ENCODE peak calls at places on chromosomes 13 and 19, in four cellular contexts. X is T-helper 22 cell, K is heart right ventricle, A is left colon. L is an unnamed sample.

GRCh38 chr13:90302113-90302512 is 1045.4 kb upstream of the MIR17HG start:
- DNase-seq in X (no peak), K (no peak), A (no peak), L (no peak)

GRCh38 chr19:5997371-5997770 is 19.4 kb upstream of the RANBP3 start:
- DNase-seq in K (no peak), A (no peak), X (no peak), L (no peak)

GRCh38 chr19:4300589-4300988 is 1.6 kb downstream of the TMIGD2 start:
- DNase-seq in A (no peak), K (no peak), X (no peak), L (no peak)

GRCh38 chr13:75774176-75774575 is 138.0 kb downstream of the LMO7 start:
- DNase-seq in A (no peak), K (no peak), X (no peak), L (no peak)

GRCh38 chr13:73079359-73079758 is 20.6 kb downstream of the KLF5 start:
- DNase-seq in X (no peak), A (no peak), K (no peak), L (no peak)

GRCh38 chr19:3176715-3177501 is 1.7 kb upstream of the S1PR4 start:
- DNase-seq in A (no peak), X (peak; percentile 64), K (no peak), L (no peak)

GRCh38 chr13:40596484-40596883 is 70.0 kb downstream of the FOXO1 start:
- DNase-seq in A (no peak), K (no peak), X (no peak), L (no peak)

GRCh38 chr13:25859528-25859927 is 192.3 kb downstream of the SHISA2 start:
- DNase-seq in A (no peak), K (no peak), X (no peak), L (no peak)

GRCh38 chr19:6091771-6092291 is 18.5 kb downstream of the RFX2 start:
- DNase-seq in X (no peak), K (no peak), A (peak; percentile 35), L (no peak)

GRCh38 chr13:92768592-92768991 is 458.0 kb upstream of the GPC6 start:
- DNase-seq in A (no peak), K (no peak), X (no peak), L (no peak)

GRCh38 chr19:2059422-2060201 is 8.6 kb upstream of the MKNK2 start:
- DNase-seq in A (peak; percentile 85), X (no peak), K (peak; percentile 67), L (peak; percentile 88)

GRCh38 chr19:49442354-49442753 is 1.0 kb upstream of the SLC17A7 start:
- DNase-seq in A (peak; percentile 48), K (peak; percentile 52), X (no peak), L (peak; percentile 73)